ENCODE peak calls at places on chromosome 12, in eight cellular contexts. One of them, this sample, is unnamed.

GRCh38 chr12:131041968-131042847 is 88.5 kb downstream of the ADGRD1 start:
- DNase-seq in RWPE1: no peak
- DNase-seq in fibroblast of lung: no peak
- DNase-seq in MM.1S: no peak
- DNase-seq in lower lobe of right lung: peak; percentile 32
- DNase-seq in progenitor cell of endocrine pancreas: no peak
- DNase-seq in gastrocnemius medialis: no peak
- DNase-seq in astrocyte of the cerebellum: no peak
- DNase-seq in this sample: no peak

GRCh38 chr12:14289596-14289995 is 75.9 kb upstream of the ATF7IP start:
- DNase-seq in MM.1S: no peak
- DNase-seq in gastrocnemius medialis: no peak
- DNase-seq in lower lobe of right lung: no peak
- DNase-seq in fibroblast of lung: no peak
- DNase-seq in astrocyte of the cerebellum: no peak
- DNase-seq in progenitor cell of endocrine pancreas: no peak
- DNase-seq in RWPE1: no peak
- DNase-seq in this sample: no peak

GRCh38 chr12:82963961-82964360 is 277.3 kb downstream of the TMTC2 start:
- DNase-seq in progenitor cell of endocrine pancreas: no peak
- DNase-seq in gastrocnemius medialis: no peak
- DNase-seq in RWPE1: no peak
- DNase-seq in lower lobe of right lung: no peak
- DNase-seq in fibroblast of lung: peak; percentile 36
- DNase-seq in MM.1S: no peak
- DNase-seq in astrocyte of the cerebellum: peak; percentile 11
- DNase-seq in this sample: no peak

GRCh38 chr12:39165338-39165737 is 259.9 kb upstream of the CPNE8 start:
- DNase-seq in fibroblast of lung: no peak
- DNase-seq in gastrocnemius medialis: no peak
- DNase-seq in progenitor cell of endocrine pancreas: no peak
- DNase-seq in lower lobe of right lung: no peak
- DNase-seq in MM.1S: no peak
- DNase-seq in RWPE1: no peak
- DNase-seq in astrocyte of the cerebellum: no peak
- DNase-seq in this sample: no peak

GRCh38 chr12:123006977-123007376 is 26.5 kb downstream of the ARL6IP4 start:
- DNase-seq in progenitor cell of endocrine pancreas: no peak
- DNase-seq in fibroblast of lung: peak; percentile 39
- DNase-seq in gastrocnemius medialis: no peak
- DNase-seq in MM.1S: no peak
- DNase-seq in astrocyte of the cerebellum: no peak
- DNase-seq in RWPE1: no peak
- DNase-seq in lower lobe of right lung: no peak
- DNase-seq in this sample: no peak

GRCh38 chr12:123744836-123745235 is 17.3 kb upstream of the DNAH10 start:
- DNase-seq in RWPE1: no peak
- DNase-seq in progenitor cell of endocrine pancreas: no peak
- DNase-seq in fibroblast of lung: no peak
- DNase-seq in astrocyte of the cerebellum: no peak
- DNase-seq in MM.1S: no peak
- DNase-seq in lower lobe of right lung: no peak
- DNase-seq in gastrocnemius medialis: no peak
- DNase-seq in this sample: no peak

GRCh38 chr12:57490126-57490525 is 2.3 kb downstream of the MARS1 start:
- DNase-seq in gastrocnemius medialis: no peak
- DNase-seq in RWPE1: no peak
- DNase-seq in astrocyte of the cerebellum: no peak
- DNase-seq in fibroblast of lung: no peak
- DNase-seq in progenitor cell of endocrine pancreas: no peak
- DNase-seq in MM.1S: no peak
- DNase-seq in lower lobe of right lung: no peak
- DNase-seq in this sample: no peak

GRCh38 chr12:105322070-105322469 is 8.4 kb upstream of the C12orf75 start:
- DNase-seq in astrocyte of the cerebellum: no peak
- DNase-seq in progenitor cell of endocrine pancreas: no peak
- DNase-seq in fibroblast of lung: no peak
- DNase-seq in RWPE1: no peak
- DNase-seq in gastrocnemius medialis: peak; percentile 52
- DNase-seq in MM.1S: no peak
- DNase-seq in lower lobe of right lung: no peak
- DNase-seq in this sample: no peak

GRCh38 chr12:54051916-54052744 is 1.5 kb upstream of the HOXC4 start:
- DNase-seq in progenitor cell of endocrine pancreas: no peak
- DNase-seq in astrocyte of the cerebellum: no peak
- DNase-seq in MM.1S: no peak
- DNase-seq in RWPE1: no peak
- DNase-seq in lower lobe of right lung: no peak
- DNase-seq in gastrocnemius medialis: no peak
- DNase-seq in fibroblast of lung: no peak
- DNase-seq in this sample: no peak

GRCh38 chr12:69671597-69671996 is 27.5 kb downstream of the BEST3 start:
- DNase-seq in lower lobe of right lung: no peak
- DNase-seq in progenitor cell of endocrine pancreas: no peak
- DNase-seq in MM.1S: no peak
- DNase-seq in fibroblast of lung: no peak
- DNase-seq in RWPE1: no peak
- DNase-seq in gastrocnemius medialis: no peak
- DNase-seq in astrocyte of the cerebellum: no peak
- DNase-seq in this sample: no peak

GRCh38 chr12:39123580-39123979 is 218.2 kb upstream of the CPNE8 start:
- DNase-seq in RWPE1: no peak
- DNase-seq in gastrocnemius medialis: no peak
- DNase-seq in astrocyte of the cerebellum: no peak
- DNase-seq in lower lobe of right lung: no peak
- DNase-seq in MM.1S: no peak
- DNase-seq in fibroblast of lung: peak; percentile 59
- DNase-seq in progenitor cell of endocrine pancreas: no peak
- DNase-seq in this sample: no peak

GRCh38 chr12:26452511-26452910 is 257.1 kb downstream of the SSPN start:
- DNase-seq in gastrocnemius medialis: no peak
- DNase-seq in lower lobe of right lung: no peak
- DNase-seq in astrocyte of the cerebellum: no peak
- DNase-seq in MM.1S: no peak
- DNase-seq in RWPE1: no peak
- DNase-seq in fibroblast of lung: no peak
- DNase-seq in progenitor cell of endocrine pancreas: no peak
- DNase-seq in this sample: no peak

GRCh38 chr12:53103860-53104305 is 597 bp downstream of the SOAT2 start:
- DNase-seq in gastrocnemius medialis: no peak
- DNase-seq in progenitor cell of endocrine pancreas: no peak
- DNase-seq in fibroblast of lung: no peak
- DNase-seq in astrocyte of the cerebellum: no peak
- DNase-seq in MM.1S: peak; percentile 80
- DNase-seq in RWPE1: no peak
- DNase-seq in lower lobe of right lung: no peak
- DNase-seq in this sample: no peak

GRCh38 chr12:17016116-17016864 is 410.3 kb upstream of the LMO3 start:
- DNase-seq in astrocyte of the cerebellum: no peak
- DNase-seq in RWPE1: peak; percentile 62
- DNase-seq in progenitor cell of endocrine pancreas: no peak
- DNase-seq in fibroblast of lung: no peak
- DNase-seq in gastrocnemius medialis: no peak
- DNase-seq in lower lobe of right lung: no peak
- DNase-seq in MM.1S: no peak
- DNase-seq in this sample: no peak

GRCh38 chr12:12983420-12984035 is 16.5 kb downstream of the HEBP1 start:
- DNase-seq in lower lobe of right lung: no peak
- DNase-seq in RWPE1: peak; percentile 57
- DNase-seq in MM.1S: peak; percentile 38
- DNase-seq in progenitor cell of endocrine pancreas: no peak
- DNase-seq in gastrocnemius medialis: no peak
- DNase-seq in fibroblast of lung: peak; percentile 50
- DNase-seq in astrocyte of the cerebellum: peak; percentile 37
- DNase-seq in this sample: no peak

GRCh38 chr12:27000962-27001361 is 13.2 kb downstream of the TM7SF3 start:
- DNase-seq in gastrocnemius medialis: no peak
- DNase-seq in fibroblast of lung: no peak
- DNase-seq in progenitor cell of endocrine pancreas: no peak
- DNase-seq in lower lobe of right lung: no peak
- DNase-seq in MM.1S: no peak
- DNase-seq in RWPE1: no peak
- DNase-seq in astrocyte of the cerebellum: no peak
- DNase-seq in this sample: no peak

GRCh38 chr12:106974525-106974924 is 12.4 kb downstream of the MTERF2 start:
- DNase-seq in progenitor cell of endocrine pancreas: no peak
- DNase-seq in MM.1S: no peak
- DNase-seq in gastrocnemius medialis: no peak
- DNase-seq in lower lobe of right lung: no peak
- DNase-seq in fibroblast of lung: no peak
- DNase-seq in RWPE1: no peak
- DNase-seq in astrocyte of the cerebellum: no peak
- DNase-seq in this sample: no peak

GRCh38 chr12:13562915-13563742 is 366.6 kb downstream of the EMP1 start:
- DNase-seq in progenitor cell of endocrine pancreas: no peak
- DNase-seq in lower lobe of right lung: peak; percentile 43
- DNase-seq in astrocyte of the cerebellum: no peak
- DNase-seq in RWPE1: no peak
- DNase-seq in MM.1S: no peak
- DNase-seq in fibroblast of lung: no peak
- DNase-seq in gastrocnemius medialis: no peak
- DNase-seq in this sample: no peak

GRCh38 chr12:95548539-95549391 is 2.5 kb downstream of the USP44 start:
- DNase-seq in astrocyte of the cerebellum: no peak
- DNase-seq in lower lobe of right lung: peak; percentile 76
- DNase-seq in MM.1S: no peak
- DNase-seq in fibroblast of lung: peak; percentile 18
- DNase-seq in RWPE1: peak; percentile 12
- DNase-seq in progenitor cell of endocrine pancreas: peak; percentile 63
- DNase-seq in gastrocnemius medialis: peak; percentile 15
- DNase-seq in this sample: peak; percentile 64

GRCh38 chr12:17304503-17305347 is 698.8 kb upstream of the LMO3 start:
- DNase-seq in astrocyte of the cerebellum: peak; percentile 18
- DNase-seq in RWPE1: peak; percentile 36
- DNase-seq in gastrocnemius medialis: no peak
- DNase-seq in fibroblast of lung: peak; percentile 65
- DNase-seq in progenitor cell of endocrine pancreas: no peak
- DNase-seq in lower lobe of right lung: no peak
- DNase-seq in MM.1S: no peak
- DNase-seq in this sample: no peak

GRCh38 chr12:106219043-106219442 is 28.8 kb downstream of the CKAP4 start:
- DNase-seq in RWPE1: no peak
- DNase-seq in gastrocnemius medialis: no peak
- DNase-seq in MM.1S: no peak
- DNase-seq in progenitor cell of endocrine pancreas: no peak
- DNase-seq in astrocyte of the cerebellum: no peak
- DNase-seq in lower lobe of right lung: no peak
- DNase-seq in fibroblast of lung: no peak
- DNase-seq in this sample: no peak

GRCh38 chr12:12506541-12506940 is 56.1 kb downstream of the DUSP16 start:
- DNase-seq in lower lobe of right lung: no peak
- DNase-seq in MM.1S: no peak
- DNase-seq in gastrocnemius medialis: no peak
- DNase-seq in fibroblast of lung: no peak
- DNase-seq in astrocyte of the cerebellum: no peak
- DNase-seq in progenitor cell of endocrine pancreas: no peak
- DNase-seq in RWPE1: no peak
- DNase-seq in this sample: no peak

GRCh38 chr12:103505371-103506236 is 9.8 kb upstream of the C12orf42 start:
- DNase-seq in fibroblast of lung: peak; percentile 3
- DNase-seq in lower lobe of right lung: no peak
- DNase-seq in progenitor cell of endocrine pancreas: no peak
- DNase-seq in MM.1S: peak; percentile 86
- DNase-seq in gastrocnemius medialis: no peak
- DNase-seq in RWPE1: no peak
- DNase-seq in astrocyte of the cerebellum: no peak
- DNase-seq in this sample: peak; percentile 39
- TF ChIP-seq CTCF in fibroblast of lung: no peak
- TF ChIP-seq CTCF in lower lobe of right lung: no peak
- TF ChIP-seq CTCF in progenitor cell of endocrine pancreas: no peak
- TF ChIP-seq CTCF in MM.1S: no peak
- TF ChIP-seq CTCF in gastrocnemius medialis: no peak
- TF ChIP-seq CTCF in RWPE1: no peak
- TF ChIP-seq CTCF in astrocyte of the cerebellum: no peak
- TF ChIP-seq CTCF in this sample: no peak

GRCh38 chr12:76080729-76081415 is 3.6 kb downstream of the NAP1L1 start:
- DNase-seq in RWPE1: no peak
- DNase-seq in astrocyte of the cerebellum: no peak
- DNase-seq in gastrocnemius medialis: no peak
- DNase-seq in MM.1S: no peak
- DNase-seq in progenitor cell of endocrine pancreas: no peak
- DNase-seq in fibroblast of lung: peak; percentile 18
- DNase-seq in lower lobe of right lung: no peak
- DNase-seq in this sample: no peak
- TF ChIP-seq CTCF in RWPE1: no peak
- TF ChIP-seq CTCF in astrocyte of the cerebellum: no peak
- TF ChIP-seq CTCF in gastrocnemius medialis: no peak
- TF ChIP-seq CTCF in MM.1S: peak; percentile 28
- TF ChIP-seq CTCF in progenitor cell of endocrine pancreas: peak; percentile 42
- TF ChIP-seq CTCF in fibroblast of lung: no peak
- TF ChIP-seq CTCF in lower lobe of right lung: no peak
- TF ChIP-seq CTCF in this sample: no peak

GRCh38 chr12:113889076-113889475 is 77.0 kb downstream of the RBM19 start:
- DNase-seq in MM.1S: no peak
- DNase-seq in RWPE1: no peak
- DNase-seq in fibroblast of lung: peak; percentile 60
- DNase-seq in astrocyte of the cerebellum: no peak
- DNase-seq in progenitor cell of endocrine pancreas: no peak
- DNase-seq in lower lobe of right lung: no peak
- DNase-seq in gastrocnemius medialis: no peak
- DNase-seq in this sample: no peak
- TF ChIP-seq CTCF in MM.1S: no peak
- TF ChIP-seq CTCF in RWPE1: no peak
- TF ChIP-seq CTCF in fibroblast of lung: no peak
- TF ChIP-seq CTCF in astrocyte of the cerebellum: no peak
- TF ChIP-seq CTCF in progenitor cell of endocrine pancreas: peak; percentile 14
- TF ChIP-seq CTCF in lower lobe of right lung: no peak
- TF ChIP-seq CTCF in gastrocnemius medialis: no peak
- TF ChIP-seq CTCF in this sample: no peak

DNA sequence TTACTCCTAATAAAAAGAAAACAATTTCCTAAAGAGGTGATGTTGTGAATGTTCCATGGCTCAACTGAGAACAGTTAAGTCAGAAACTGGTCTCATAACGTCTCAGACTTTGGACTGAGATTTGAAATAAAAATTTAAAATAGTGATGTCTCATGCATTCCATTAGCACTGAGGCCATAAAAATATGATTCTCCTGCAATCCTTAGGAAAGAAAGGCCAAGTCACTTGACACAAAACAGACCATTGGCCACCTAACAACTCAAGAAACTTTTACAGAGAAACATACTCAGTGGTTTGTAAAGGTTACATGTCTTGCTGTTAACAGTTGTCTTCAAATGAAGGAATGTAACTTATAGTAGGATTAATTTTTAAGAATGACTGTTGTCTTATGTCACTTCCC is 58.1 kb downstream of the STAB2 start:
- DNase-seq in progenitor cell of endocrine pancreas: no peak
- DNase-seq in RWPE1: no peak
- DNase-seq in astrocyte of the cerebellum: no peak
- DNase-seq in MM.1S: no peak
- DNase-seq in lower lobe of right lung: no peak
- DNase-seq in gastrocnemius medialis: no peak
- DNase-seq in fibroblast of lung: peak; percentile 57
- DNase-seq in this sample: no peak
- TF ChIP-seq CTCF in progenitor cell of endocrine pancreas: no peak
- TF ChIP-seq CTCF in RWPE1: no peak
- TF ChIP-seq CTCF in astrocyte of the cerebellum: no peak
- TF ChIP-seq CTCF in MM.1S: no peak
- TF ChIP-seq CTCF in lower lobe of right lung: no peak
- TF ChIP-seq CTCF in gastrocnemius medialis: no peak
- TF ChIP-seq CTCF in fibroblast of lung: no peak
- TF ChIP-seq CTCF in this sample: no peak

This sample was measured in activated B cell treated with CpG ODN at 0.5 μM for 24 hours.